ENCODE peak calls at places on chromosomes 13 and 19, in ten cellular contexts. F is vagina, K is HL-60, C is esophagus muscularis mucosa, D is suprapubic skin, O is Panc1, T is transverse colon, V is K562, P is GM12878, S is spleen. H is an unnamed sample.

GRCh38 chr13:50358221-50358620 is 343.0 kb downstream of the KCNRG start:
- DNase-seq in K (no peak), T (no peak), D (no peak), C (peak; percentile 74), S (no peak), V (no peak), O (no peak), F (no peak), P (no peak), H (no peak)

GRCh38 chr13:72062566-72062965 is 195.6 kb upstream of the DACH1 start:
- DNase-seq in K (no peak), C (no peak), V (no peak), D (no peak), S (no peak), T (peak; percentile 32), P (no peak), F (no peak), O (no peak), H (no peak)

GRCh38 chr19:996051-996838 is 4.0 kb upstream of the GRIN3B start:
- DNase-seq in O (no peak), P (no peak), K (no peak), V (peak; percentile 74), C (no peak), F (no peak), S (peak; percentile 86), T (peak; percentile 75), D (no peak), H (no peak)

GRCh38 chr13:50521750-50522149 is 321.7 kb downstream of the DLEU7 start:
- DNase-seq in D (no peak), S (no peak), T (no peak), F (no peak), O (no peak), V (no peak), P (no peak), K (no peak), C (no peak), H (no peak)

GRCh38 chr19:55538132-55538531 is 1.2 kb upstream of the SBK2 start:
- DNase-seq in V (no peak), C (no peak), F (no peak), S (no peak), O (no peak), K (no peak), P (no peak), T (no peak), D (no peak), H (no peak)

GRCh38 chr19:10193666-10194499 is 870 bp downstream of the DNMT1 start:
- DNase-seq in T (peak; percentile 10), S (peak; percentile 89), O (no peak), P (no peak), D (peak; percentile 84), V (peak; percentile 75), K (no peak), F (no peak), C (no peak), H (no peak)

GRCh38 chr13:44155422-44156293 is 218.0 kb upstream of the SERP2 start:
- DNase-seq in C (peak; percentile 89), O (no peak), K (no peak), T (peak; percentile 73), S (no peak), V (peak; percentile 27), D (no peak), F (no peak), P (no peak), H (peak; percentile 93)

GRCh38 chr13:73908809-73909208 is 225.4 kb downstream of the KLF12 start:
- DNase-seq in V (no peak), C (no peak), O (no peak), P (no peak), S (no peak), F (no peak), D (no peak), T (no peak), K (no peak), H (no peak)

GRCh38 chr19:15532779-15533521 is 24.6 kb downstream of the CYP4F22 start:
- DNase-seq in O (no peak), K (peak; percentile 67), F (no peak), V (no peak), T (no peak), C (no peak), D (no peak), P (peak; percentile 25), S (no peak), H (no peak)

GRCh38 chr13:66353664-66354063 is 876.5 kb downstream of the PCDH9 start:
- DNase-seq in V (no peak), O (peak; percentile 1), D (no peak), F (no peak), K (no peak), T (no peak), P (no peak), C (no peak), S (no peak), H (no peak)

GRCh38 chr13:21458457-21458815 is 667 bp downstream of the ZDHHC20 start:
- DNase-seq in C (no peak), O (no peak), T (peak; percentile 68), F (no peak), V (peak; percentile 20), D (no peak), P (no peak), K (no peak), S (peak; percentile 88), H (no peak)

GRCh38 chr13:25174304-25174703 is 2.2 kb upstream of the AMER2 start:
- DNase-seq in O (no peak), T (no peak), K (no peak), C (no peak), S (no peak), V (no peak), P (no peak), F (no peak), D (no peak), H (no peak)

GRCh38 chr13:25170554-25171107 is 1.5 kb downstream of the AMER2 start:
- DNase-seq in D (no peak), T (no peak), P (no peak), S (no peak), K (no peak), O (no peak), C (no peak), V (no peak), F (no peak), H (no peak)

GRCh38 chr13:25171517-25172302 is at the start of gene AMER2:
- DNase-seq in K (no peak), F (no peak), S (no peak), O (no peak), V (no peak), D (no peak), P (no peak), T (peak; percentile 11), C (peak; percentile 80), H (peak; percentile 79)

GRCh38 chr13:25171170-25171516 is 945 bp downstream of the AMER2 start:
- DNase-seq in C (no peak), S (no peak), D (no peak), O (no peak), T (no peak), K (no peak), F (no peak), V (no peak), P (no peak), H (no peak)

DNA sequence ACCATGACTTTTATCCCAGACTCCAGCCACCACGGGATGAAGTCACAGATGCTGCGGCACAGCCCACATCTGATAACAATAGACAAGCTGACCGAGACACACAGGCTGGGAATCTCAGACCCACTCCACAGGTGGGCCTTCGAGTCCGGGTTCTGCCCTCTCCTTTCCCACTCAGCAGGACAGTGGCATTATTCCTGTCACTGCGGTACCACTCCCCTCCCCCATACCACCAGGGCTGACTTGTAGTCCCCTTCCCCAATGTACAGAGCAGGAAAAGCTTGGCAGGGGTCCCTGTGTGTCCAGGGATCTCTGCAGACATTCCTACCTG is 179 bp upstream of the AMER2 start:
- DNase-seq in T (no peak), S (no peak), F (no peak), K (no peak), D (no peak), P (no peak), O (no peak), V (no peak), C (peak; percentile 72), H (no peak)
- H3K4me3 ChIP-seq in T (no peak overlapping the region), S (no peak overlapping the region), F (no peak overlapping the region), K (no peak overlapping the region), D (no peak overlapping the region), P (no peak overlapping the region), O (no peak overlapping the region), V (no peak overlapping the region), C (no peak overlapping the region), H (no peak overlapping the region)

DNA sequence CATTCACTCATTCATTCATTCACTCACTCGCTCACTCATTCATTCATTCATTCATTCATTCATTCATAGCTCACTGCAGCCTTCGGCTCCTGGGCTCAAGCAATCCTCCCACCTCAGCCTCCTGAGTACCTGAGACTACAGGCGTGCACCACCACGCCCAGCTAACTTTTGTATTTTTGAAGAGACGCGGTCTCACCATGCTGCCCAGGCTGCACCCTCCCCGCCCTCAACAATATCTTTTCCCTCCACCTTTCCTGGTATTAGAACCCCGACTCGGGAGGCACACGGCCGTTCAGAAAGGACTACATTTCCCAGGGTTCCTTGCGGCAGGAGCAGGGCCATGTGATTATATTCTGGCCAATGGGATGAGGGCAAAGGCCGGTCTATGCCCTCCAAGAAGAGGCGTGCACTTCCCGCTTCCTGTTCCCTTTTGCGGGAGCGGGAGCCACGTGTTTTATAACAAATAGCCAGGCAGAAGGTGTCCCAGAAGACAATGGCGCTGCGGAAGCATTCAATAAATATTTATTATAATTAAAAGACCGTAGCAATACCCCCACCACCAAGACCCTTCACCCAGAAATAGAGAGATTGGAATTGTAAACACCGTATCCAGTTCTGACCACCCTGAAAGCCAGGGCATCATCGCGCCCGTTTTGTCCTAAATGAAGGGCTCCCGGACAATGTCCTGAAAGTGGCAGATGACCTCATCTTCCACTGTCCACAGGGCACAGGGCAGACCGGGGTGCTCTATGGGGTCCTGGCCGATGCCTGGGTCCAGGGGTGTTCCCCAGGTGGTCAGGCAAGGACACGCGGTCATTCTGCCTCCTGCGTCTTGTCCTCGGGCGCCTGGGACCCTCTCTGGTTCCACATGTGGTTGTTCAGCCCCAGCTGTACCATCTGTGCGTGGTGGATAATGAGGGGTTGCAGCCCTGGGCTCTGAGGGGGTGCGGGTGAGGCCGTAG is 15.8 kb downstream of the TICAM1 start:
- DNase-seq in O (peak; percentile 41), V (peak; percentile 99), S (peak; percentile 91), C (peak; percentile 96), D (peak; percentile 92), P (peak; percentile 48), F (no peak), T (peak; percentile 91), K (peak; percentile 94), H (peak; percentile 95)
- TF ChIP-seq POLR2AphosphoS5 in O (no peak), V (peak; percentile 53), S (peak; percentile 83), C (peak; percentile 88), D (no peak), P (peak; percentile 24), F (peak; percentile 96), T (peak; percentile 37), K (peak; percentile 69), H (peak; percentile 45)

GRCh38 chr13:113364371-113364932 is 522 bp upstream of the GRTP1 start:
- DNase-seq in T (peak; percentile 17), P (no peak), V (no peak), O (no peak), K (no peak), F (no peak), C (no peak), S (no peak), D (peak; percentile 60), H (peak; percentile 71)
- H3K27ac ChIP-seq in T (peak overlapping the region; percentile 87), P (no peak overlapping the region), V (peak overlapping the region; percentile 12), O (no peak overlapping the region), K (no peak overlapping the region), F (peak overlapping the region; percentile 89), C (peak overlapping the region; percentile 84), S (peak overlapping the region; percentile 30), D (peak overlapping the region; percentile 88), H (peak overlapping the region; percentile 81)

DNA sequence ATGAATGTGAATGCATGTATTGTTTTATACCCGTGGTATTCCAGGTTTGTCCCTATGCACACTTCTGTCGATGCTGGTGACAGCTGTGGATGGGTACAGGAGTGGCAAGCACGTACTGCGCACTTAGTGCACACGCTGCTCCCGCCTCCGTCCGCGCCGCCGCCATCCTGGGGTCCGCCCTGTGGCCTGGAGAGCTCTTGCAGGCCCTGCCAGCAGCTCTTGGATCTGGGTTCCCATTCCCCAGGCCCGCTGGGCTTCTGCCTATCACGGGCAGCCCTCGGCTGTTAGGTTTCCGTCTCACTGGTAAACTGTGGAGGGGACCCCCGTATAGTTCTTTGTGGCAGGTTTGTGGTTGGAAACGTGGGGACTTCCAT is 4.0 kb downstream of the GNA11 start:
- DNase-seq in S (peak; percentile 75), C (no peak), F (no peak), O (no peak), K (no peak), V (no peak), T (no peak), D (no peak), P (no peak), H (no peak)
- H3K4me3 ChIP-seq in S (peak overlapping the region; percentile 19), C (peak overlapping the region; percentile 98), F (peak overlapping the region; percentile 28), O (peak overlapping the region; percentile 82), K (no peak overlapping the region), V (no peak overlapping the region), T (peak overlapping the region; percentile 10), D (peak overlapping the region; percentile 90), P (no peak overlapping the region), H (peak overlapping the region; percentile 39)

H was measured in sigmoid colon.